ENCODE peak calls at places on chromosome 1, in six cellular contexts. K, T, Z, M, X and F are unnamed samples.

GRCh38 chr1:115727706-115728249 is 40.7 kb downstream of the CASQ2 start:
- DNase-seq in M (peak), X (peak), Z (peak), K (no peak), T (no peak), F (no peak)

GRCh38 chr1:86872086-86872485 is 41.8 kb downstream of the SELENOF start:
- DNase-seq in T (no peak), X (peak), K (no peak), Z (no peak), M (no peak), F (no peak)

GRCh38 chr1:196063307-196063706 is 544.9 kb downstream of the KCNT2 start:
- DNase-seq in Z (no peak), M (no peak), K (no peak), X (peak), T (no peak), F (no peak)

GRCh38 chr1:176791911-176792310 is 328.9 kb downstream of the PAPPA2 start:
- DNase-seq in K (no peak), X (no peak), M (no peak), Z (no peak), T (no peak), F (no peak)

GRCh38 chr1:79193211-79194079 is 186.9 kb upstream of the ADGRL4 start:
- DNase-seq in X (peak), T (no peak), K (no peak), Z (no peak), M (no peak), F (no peak)

GRCh38 chr1:94068831-94069648 is 51.9 kb downstream of the ABCA4 start:
- DNase-seq in X (peak), K (peak), Z (peak), T (no peak), M (no peak), F (no peak)

GRCh38 chr1:154956557-154956956 is 658 bp upstream of the PBXIP1 start:
- DNase-seq in M (peak), T (no peak), Z (peak), X (no peak), K (no peak), F (peak)

GRCh38 chr1:231209531-231209930 is 31.5 kb upstream of the GNPAT start:
- DNase-seq in Z (no peak), X (no peak), T (no peak), M (peak), K (no peak), F (no peak)

GRCh38 chr1:93681549-93682412 is at the start of gene BCAR3:
- DNase-seq in K (peak), X (peak), T (peak), M (peak), Z (peak), F (peak)

GRCh38 chr1:233327938-233328660 is 575 bp downstream of the MAP3K21 start:
- DNase-seq in Z (peak), M (peak), T (peak), X (no peak), K (peak), F (no peak)

GRCh38 chr1:156510709-156511108 is 10.1 kb upstream of the MEF2D start:
- DNase-seq in T (no peak), K (no peak), Z (peak), M (peak), X (peak), F (peak)

GRCh38 chr1:223864084-223864483 is 18.3 kb upstream of the TP53BP2 start:
- DNase-seq in M (no peak), X (no peak), K (no peak), T (no peak), Z (no peak), F (no peak)

GRCh38 chr1:223860051-223860559 is 14.4 kb upstream of the TP53BP2 start:
- DNase-seq in M (no peak), Z (no peak), T (no peak), K (no peak), X (no peak), F (no peak)

GRCh38 chr1:223861904-223862303 is 16.2 kb upstream of the TP53BP2 start:
- DNase-seq in M (no peak), K (no peak), X (no peak), Z (no peak), T (no peak), F (no peak)

GRCh38 chr1:223856386-223856785 is 10.6 kb upstream of the TP53BP2 start:
- DNase-seq in K (no peak), T (no peak), M (no peak), X (no peak), Z (no peak), F (no peak)

DNA sequence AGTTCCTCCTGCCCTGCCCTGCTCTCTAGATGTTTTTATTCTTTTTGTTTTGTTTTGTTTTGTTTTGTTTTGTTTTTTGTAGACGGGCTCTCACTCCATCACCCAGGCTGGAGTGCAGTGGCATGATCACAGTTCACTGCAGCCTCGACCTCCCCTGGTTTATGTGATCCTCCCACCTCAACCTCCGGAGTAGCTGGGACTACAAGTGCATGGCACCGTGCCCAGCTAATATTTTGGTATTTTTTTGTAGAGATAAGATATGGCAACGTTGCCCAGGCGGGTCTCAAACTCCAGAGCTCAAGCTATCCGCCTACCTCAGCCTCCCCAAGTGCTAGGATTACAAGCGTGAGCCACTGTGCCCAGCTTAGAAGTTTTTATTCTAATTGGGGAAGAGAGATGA is 13.3 kb upstream of the TP53BP2 start:
- DNase-seq in M (no peak), X (no peak), Z (no peak), K (no peak), T (no peak), F (no peak)
- TF ChIP-seq CTCF in M (no peak), X (no peak), Z (no peak), K (no peak), T (no peak), F (no peak)

GRCh38 chr1:198350456-198350855 is 190.0 kb downstream of the ATP6V1G3 start:
- DNase-seq in M (no peak), K (no peak), Z (no peak), T (no peak), X (no peak), F (no peak)

GRCh38 chr1:198357937-198358336 is 182.5 kb downstream of the ATP6V1G3 start:
- DNase-seq in T (no peak), M (no peak), Z (no peak), K (no peak), X (no peak), F (no peak)

DNA sequence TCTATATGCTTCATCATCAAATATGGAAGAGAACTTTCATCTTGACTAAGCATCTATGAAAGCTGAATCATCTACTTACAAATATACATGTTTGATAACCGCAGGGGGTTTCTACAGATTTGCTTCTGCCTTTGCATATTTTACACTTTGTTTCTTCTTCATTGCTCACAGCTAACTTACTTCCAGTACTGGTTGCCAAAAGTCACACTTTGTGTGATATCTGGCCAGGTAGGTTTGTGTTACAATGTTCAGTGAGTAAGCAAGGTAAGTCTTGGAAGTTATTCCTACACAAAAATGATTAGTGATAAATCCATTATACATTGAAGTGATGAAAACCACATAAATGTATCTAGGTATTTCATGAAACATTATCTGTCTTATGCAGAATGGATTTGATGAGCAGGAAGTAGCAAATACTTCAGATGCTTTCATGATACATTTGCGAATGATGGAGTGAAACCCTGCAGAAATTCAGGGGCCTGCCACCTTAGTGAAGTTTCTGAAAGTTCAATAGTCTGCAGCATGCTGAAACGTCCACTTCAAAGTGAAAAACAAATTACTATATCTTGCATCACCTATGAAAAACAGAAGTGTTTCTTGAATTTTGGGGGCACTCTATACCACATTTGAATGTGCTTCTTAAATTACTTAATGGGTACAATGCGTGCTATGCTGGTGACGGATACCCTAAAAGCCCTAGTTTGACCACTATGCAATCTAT is 187.3 kb downstream of the ATP6V1G3 start:
- DNase-seq in Z (no peak), X (peak), M (no peak), K (no peak), T (no peak), F (no peak)
- H3K27ac ChIP-seq in Z (no peak), X (no peak), M (no peak), K (no peak), T (no peak), F (no peak)

DNA sequence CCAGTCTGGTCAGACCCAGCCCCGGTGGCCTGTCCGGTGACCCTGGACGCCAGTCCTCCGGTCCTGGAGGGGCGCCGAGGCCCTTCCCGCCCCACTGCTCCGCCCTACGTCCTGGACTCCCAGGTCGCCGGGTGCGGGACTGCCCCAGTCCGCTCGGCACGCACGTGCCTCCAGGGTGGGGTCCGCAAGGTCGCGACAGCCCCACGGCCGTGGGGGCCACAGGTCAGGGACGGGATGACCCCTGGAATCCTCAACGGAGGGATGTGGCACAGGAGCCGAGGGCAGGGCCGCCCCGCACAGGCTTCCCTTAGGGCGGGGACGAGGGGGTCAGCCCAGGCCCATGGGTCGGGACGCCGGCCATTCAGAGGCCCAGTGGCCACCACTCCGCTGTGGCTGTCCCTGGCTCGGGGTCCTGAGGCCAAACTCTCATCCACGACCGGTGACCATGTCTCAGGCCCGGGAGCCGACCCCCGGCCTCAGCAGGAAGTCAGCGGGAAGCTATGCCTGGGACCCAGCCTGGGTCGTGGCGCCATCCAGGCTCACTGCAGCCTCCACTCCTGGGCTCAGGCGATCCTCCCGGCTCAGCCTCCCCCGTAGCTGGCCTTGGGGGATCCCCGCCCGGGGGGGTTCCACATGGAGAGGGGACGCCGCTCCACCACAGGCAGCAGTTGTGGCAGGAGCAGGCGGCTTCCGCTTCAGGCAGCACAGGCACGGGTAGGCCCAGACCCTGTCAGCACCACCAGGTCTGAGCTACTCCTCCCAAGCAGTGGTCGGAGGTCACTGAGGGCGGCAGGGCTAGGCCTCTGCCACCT is 599 bp upstream of the TMEM240 start:
- DNase-seq in K (no peak), T (no peak), M (no peak), Z (no peak), X (no peak), F (no peak)
- H3K4me3 ChIP-seq in K (peak), T (no peak), M (no peak), Z (peak), X (peak), F (peak)

GRCh38 chr1:111515291-111516007 is 12.0 kb upstream of the ADORA3 start:
- DNase-seq in Z (peak), X (peak), K (no peak), M (peak), T (peak), F (peak)

GRCh38 chr1:111513410-111514020 is 10.1 kb upstream of the ADORA3 start:
- DNase-seq in T (no peak), K (no peak), Z (no peak), X (no peak), M (peak), F (peak)

GRCh38 chr1:111512132-111512874 is 8.9 kb upstream of the ADORA3 start:
- DNase-seq in Z (no peak), T (no peak), X (no peak), K (no peak), M (no peak), F (no peak)

GRCh38 chr1:111517464-111518225 is 14.2 kb upstream of the ADORA3 start:
- DNase-seq in M (no peak), X (no peak), K (no peak), T (no peak), Z (no peak), F (no peak)

GRCh38 chr1:111516008-111516535 is 12.6 kb upstream of the ADORA3 start:
- DNase-seq in X (peak), T (peak), K (no peak), Z (peak), M (no peak), F (no peak)
- TF ChIP-seq CTCF in X (peak), T (peak), K (no peak), Z (peak), M (peak), F (no peak)